ENCODE peak calls at places on chromosomes 11 and 22, in four cellular contexts. J is M059J, R is HEK293T, D is left colon. G is an unnamed sample.

GRCh38 chr22:26553056-26553752 is 36.7 kb downstream of the TPST2 start:
- DNase-seq in J (peak; percentile 86), R (no peak), D (no peak), G (peak; percentile 63)

GRCh38 chr22:38734203-38735100 is 21.3 kb downstream of the SUN2 start:
- DNase-seq in D (no peak), R (no peak), J (no peak), G (no peak)

GRCh38 chr11:67522844-67523555 is at the start of gene CABP2:
- DNase-seq in J (no peak), R (no peak), D (no peak), G (no peak)

GRCh38 chr22:36301384-36301828 is 48.5 kb downstream of the APOL1 start:
- DNase-seq in R (peak; percentile 88), J (peak; percentile 46), D (peak; percentile 78), G (peak; percentile 43)

GRCh38 chr11:121544956-121545355 is 92.2 kb upstream of the SORL1-AS1 start:
- DNase-seq in D (no peak), R (no peak), J (no peak), G (no peak)

GRCh38 chr22:47793304-47794101 is 1031.1 kb downstream of the TBC1D22A start:
- DNase-seq in D (no peak), R (no peak), J (no peak), G (no peak)

GRCh38 chr22:19663821-19664325 is 50.4 kb upstream of the SEPTIN5 start:
- DNase-seq in R (no peak), D (no peak), J (no peak), G (no peak)

GRCh38 chr11:94553938-94554337 is 10.2 kb downstream of the FUT4 start:
- DNase-seq in R (no peak), D (peak; percentile 32), J (peak; percentile 83), G (peak; percentile 70)

GRCh38 chr11:45896392-45897068 is 10.5 kb downstream of the FREY1 start:
- DNase-seq in R (peak; percentile 45), D (no peak), J (no peak), G (no peak)

GRCh38 chr11:12973529-12974181 is 35.5 kb upstream of the RASSF10 start:
- DNase-seq in D (no peak), J (no peak), R (no peak), G (peak; percentile 35)

GRCh38 chr22:26494506-26494905 is 10.8 kb downstream of the SRRD start:
- DNase-seq in D (no peak), J (no peak), R (no peak), G (no peak)

GRCh38 chr22:23773247-23774113 is 831 bp downstream of the MMP11 start:
- DNase-seq in R (no peak), J (no peak), D (no peak), G (no peak)

GRCh38 chr11:46066335-46066734 is 54.9 kb downstream of the PHF21A start:
- DNase-seq in J (no peak), R (no peak), D (no peak), G (peak; percentile 84)

GRCh38 chr11:68128682-68129327 is 7.6 kb upstream of the CHKA start:
- DNase-seq in J (peak; percentile 80), R (no peak), D (peak; percentile 72), G (peak; percentile 72)

GRCh38 chr11:22244986-22245592 is 52.2 kb downstream of the ANO5 start:
- DNase-seq in R (peak; percentile 54), D (peak; percentile 23), J (peak; percentile 21), G (peak; percentile 54)

GRCh38 chr22:19579880-19580279 is 55.7 kb upstream of the CLDN5 start:
- DNase-seq in R (no peak), D (no peak), J (no peak), G (no peak)

GRCh38 chr11:32088117-32088941 is 2.5 kb upstream of the RCN1 start:
- DNase-seq in D (no peak), J (peak; percentile 97), R (peak; percentile 44), G (peak; percentile 94)

GRCh38 chr22:49203091-49203862 is 624.4 kb downstream of the BRD1 start:
- DNase-seq in J (no peak), D (no peak), R (no peak), G (no peak)

GRCh38 chr11:120413480-120413879 is 77.3 kb downstream of the ARHGEF12 start:
- DNase-seq in R (no peak), D (no peak), J (peak; percentile 75), G (peak; percentile 52)

GRCh38 chr22:38153821-38154562 is 27.6 kb downstream of the PLA2G6 start:
- DNase-seq in J (no peak), R (no peak), D (peak; percentile 22), G (peak; percentile 16)

GRCh38 chr11:125348141-125348651 is 147.9 kb downstream of the FEZ1 start:
- DNase-seq in J (no peak), D (no peak), R (no peak), G (no peak)

GRCh38 chr22:26671317-26672059 is 14.1 kb downstream of the MIAT start:
- DNase-seq in J (no peak), D (peak; percentile 63), R (no peak), G (no peak)

GRCh38 chr11:2762451-2762850 is 62.7 kb upstream of the KCNQ1OT1 start:
- DNase-seq in R (no peak), D (no peak), J (no peak), G (no peak)

GRCh38 chr11:118901494-118902335 is 18.0 kb downstream of the CXCR5 start:
- DNase-seq in R (no peak), D (no peak), J (no peak), G (no peak)

GRCh38 chr11:3010004-3010403 is 17.9 kb upstream of the NAP1L4 start:
- DNase-seq in D (no peak), R (no peak), J (no peak), G (no peak)

GRCh38 chr11:61752117-61752924 is at the start of gene MYRF:
- DNase-seq in R (peak; percentile 87), J (peak; percentile 26), D (peak; percentile 67), G (no peak)

GRCh38 chr11:84853841-84854497 is 773.2 kb downstream of the DLG2 start:
- DNase-seq in D (no peak), R (no peak), J (no peak), G (peak; percentile 13)

GRCh38 chr11:28338371-28338770 is 230.2 kb downstream of the METTL15 start:
- DNase-seq in J (peak; percentile 16), D (no peak), R (no peak), G (no peak)

GRCh38 chr22:27990451-27990840 is 71.4 kb upstream of the PITPNB start:
- DNase-seq in D (no peak), J (no peak), R (no peak), G (no peak)

GRCh38 chr11:62671272-62671603 is 235 bp upstream of the UQCC3 start:
- DNase-seq in R (no peak), D (no peak), J (no peak), G (peak; percentile 33)

GRCh38 chr11:18384157-18384641 is 10.2 kb upstream of the LDHA start:
- DNase-seq in R (peak; percentile 25), D (peak; percentile 67), J (peak; percentile 98), G (peak; percentile 99)

GRCh38 chr11:19730373-19730772 is 17.7 kb downstream of the NAV2 start:
- DNase-seq in D (no peak), J (no peak), R (no peak), G (no peak)

GRCh38 chr11:32003335-32003734 is 87.5 kb upstream of the RCN1 start:
- DNase-seq in J (no peak), R (no peak), D (no peak), G (peak; percentile 31)

GRCh38 chr11:13384837-13385417 is 78.1 kb downstream of the BTBD10 start:
- DNase-seq in R (peak; percentile 52), D (peak; percentile 43), J (peak; percentile 47), G (peak; percentile 49)

GRCh38 chr11:66264893-66265292 is 3.5 kb upstream of the RAB1B start:
- DNase-seq in J (no peak), R (peak; percentile 33), D (no peak), G (no peak)

GRCh38 chr11:64384981-64385952 is 26.3 kb downstream of the RPS6KA4 start:
- DNase-seq in D (no peak), R (no peak), J (no peak), G (no peak)

GRCh38 chr11:132790466-132790865 is 741.8 kb downstream of the OPCML start:
- DNase-seq in R (no peak), J (no peak), D (no peak), G (no peak)

GRCh38 chr11:6404341-6405038 is 14.2 kb downstream of the SMPD1 start:
- DNase-seq in D (no peak), J (peak; percentile 27), R (no peak), G (no peak)

G was measured in renal cortical epithelial cell.